ENCODE peak calls at places on chromosome 1, in six cellular contexts. S is foreskin fibroblast, R is nucleus accumbens, L is anterior cingulate cortex, A is SJCRH30, J is skeletal muscle cell. X is an unnamed sample.

GRCh38 chr1:228697209-228698016 is 37.9 kb upstream of the RHOU start:
- DNase-seq in S (peak), R (peak), L (peak), A (peak), J (peak), X (no peak)

GRCh38 chr1:236455242-236455641 is 61.2 kb downstream of the EDARADD start:
- DNase-seq in S (no peak), R (no peak), L (no peak), A (no peak), J (no peak), X (no peak)

GRCh38 chr1:25009675-25010262 is 79.7 kb upstream of the RUNX3 start:
- DNase-seq in S (no peak), R (no peak), L (no peak), A (no peak), J (no peak), X (no peak)

GRCh38 chr1:56376188-56376984 is 203.0 kb downstream of the PLPP3 start:
- DNase-seq in S (peak), R (peak), L (no peak), A (no peak), J (no peak), X (no peak)

GRCh38 chr1:186985889-186986491 is 157.2 kb downstream of the PLA2G4A start:
- DNase-seq in S (peak), R (no peak), L (no peak), A (no peak), J (no peak), X (no peak)

GRCh38 chr1:99407018-99407417 is 142.7 kb downstream of the PLPPR4 start:
- DNase-seq in S (no peak), R (no peak), L (no peak), A (no peak), J (no peak), X (no peak)

GRCh38 chr1:57172040-57172439 is 206.2 kb upstream of the C8B start:
- DNase-seq in S (no peak), R (no peak), L (no peak), A (no peak), J (no peak), X (no peak)

GRCh38 chr1:30274176-30274936 is 449.0 kb downstream of the MATN1 start:
- DNase-seq in S (no peak), R (no peak), L (no peak), A (no peak), J (no peak), X (no peak)

GRCh38 chr1:153968000-153968363 is 280 bp downstream of the CREB3L4 start:
- DNase-seq in S (no peak), R (no peak), L (no peak), A (no peak), J (no peak), X (no peak)

GRCh38 chr1:199667079-199667478 is 360.4 kb upstream of the NR5A2 start:
- DNase-seq in S (no peak), R (no peak), L (no peak), A (no peak), J (no peak), X (no peak)

GRCh38 chr1:175514309-175515001 is 228.9 kb downstream of the TNR start:
- DNase-seq in S (peak), R (no peak), L (no peak), A (no peak), J (no peak), X (no peak)

GRCh38 chr1:214290399-214291037 is 9.6 kb downstream of the SMYD2 start:
- DNase-seq in S (no peak), R (no peak), L (no peak), A (no peak), J (no peak), X (no peak)

GRCh38 chr1:216805233-216805632 is 82.0 kb upstream of the ESRRG start:
- DNase-seq in S (no peak), R (no peak), L (no peak), A (no peak), J (peak), X (no peak)

GRCh38 chr1:178693368-178693767 is 31.7 kb upstream of the RALGPS2 start:
- DNase-seq in S (peak), R (no peak), L (no peak), A (no peak), J (no peak), X (no peak)

GRCh38 chr1:205396972-205397616 is 24.8 kb downstream of the LEMD1 start:
- DNase-seq in S (peak), R (no peak), L (no peak), A (peak), J (no peak), X (peak)

GRCh38 chr1:45490121-45490622 is 791 bp downstream of the TESK2 start:
- DNase-seq in S (peak), R (no peak), L (no peak), A (no peak), J (no peak), X (peak)

GRCh38 chr1:22920026-22920733 is 52.5 kb downstream of the LACTBL1 start:
- DNase-seq in S (no peak), R (no peak), L (no peak), A (no peak), J (no peak), X (no peak)

GRCh38 chr1:186082235-186082937 is 292.7 kb downstream of the TPR start:
- DNase-seq in S (peak), R (peak), L (no peak), A (peak), J (peak), X (no peak)

X was measured in hippocampal formation.